ENCODE peak calls at places on chromosome 20, in nine cellular contexts. One of them, this sample, is unnamed.

GRCh38 chr20:39661833-39662232 is 699.7 kb downstream of the DHX35 start:
- DNase-seq in AG04449: peak; percentile 47
- DNase-seq in effector memory CD8-positive, alpha-beta T cell: no peak
- DNase-seq in neural crest cell: no peak
- DNase-seq in left ventricle myocardium inferior: no peak
- DNase-seq in naive thymus-derived CD4-positive, alpha-beta T cell: no peak
- DNase-seq in stimulated activated CD8-positive, alpha-beta memory T cell treated with anti-CD3 and anti-CD28 coated beads, Interleukin-7, amount 100 ng/mL, for 24 hours: no peak
- DNase-seq in Peyer's patch: no peak
- DNase-seq in mesothelial cell of epicardium: no peak
- DNase-seq in this sample: no peak

GRCh38 chr20:24696396-24696795 is 227.0 kb downstream of the SYNDIG1 start:
- DNase-seq in AG04449: no peak
- DNase-seq in effector memory CD8-positive, alpha-beta T cell: no peak
- DNase-seq in neural crest cell: no peak
- DNase-seq in left ventricle myocardium inferior: no peak
- DNase-seq in naive thymus-derived CD4-positive, alpha-beta T cell: no peak
- DNase-seq in stimulated activated CD8-positive, alpha-beta memory T cell treated with anti-CD3 and anti-CD28 coated beads, Interleukin-7, amount 100 ng/mL, for 24 hours: no peak
- DNase-seq in Peyer's patch: no peak
- DNase-seq in mesothelial cell of epicardium: peak; percentile 20
- DNase-seq in this sample: peak; percentile 23

GRCh38 chr20:48841861-48842529 is 14.2 kb upstream of the PREX1 start:
- DNase-seq in AG04449: no peak
- DNase-seq in effector memory CD8-positive, alpha-beta T cell: no peak
- DNase-seq in neural crest cell: no peak
- DNase-seq in left ventricle myocardium inferior: no peak
- DNase-seq in naive thymus-derived CD4-positive, alpha-beta T cell: no peak
- DNase-seq in stimulated activated CD8-positive, alpha-beta memory T cell treated with anti-CD3 and anti-CD28 coated beads, Interleukin-7, amount 100 ng/mL, for 24 hours: no peak
- DNase-seq in Peyer's patch: no peak
- DNase-seq in mesothelial cell of epicardium: no peak
- DNase-seq in this sample: no peak

GRCh38 chr20:64103871-64104666 is 3.3 kb downstream of the NPBWR2 start:
- DNase-seq in AG04449: no peak
- DNase-seq in effector memory CD8-positive, alpha-beta T cell: peak; percentile 1
- DNase-seq in neural crest cell: no peak
- DNase-seq in left ventricle myocardium inferior: peak; percentile 9
- DNase-seq in naive thymus-derived CD4-positive, alpha-beta T cell: no peak
- DNase-seq in stimulated activated CD8-positive, alpha-beta memory T cell treated with anti-CD3 and anti-CD28 coated beads, Interleukin-7, amount 100 ng/mL, for 24 hours: no peak
- DNase-seq in Peyer's patch: no peak
- DNase-seq in mesothelial cell of epicardium: peak; percentile 31
- DNase-seq in this sample: peak; percentile 40

GRCh38 chr20:25272223-25273000 is 24.5 kb downstream of the PYGB start:
- DNase-seq in AG04449: no peak
- DNase-seq in effector memory CD8-positive, alpha-beta T cell: no peak
- DNase-seq in neural crest cell: no peak
- DNase-seq in left ventricle myocardium inferior: peak; percentile 7
- DNase-seq in naive thymus-derived CD4-positive, alpha-beta T cell: no peak
- DNase-seq in stimulated activated CD8-positive, alpha-beta memory T cell treated with anti-CD3 and anti-CD28 coated beads, Interleukin-7, amount 100 ng/mL, for 24 hours: no peak
- DNase-seq in Peyer's patch: peak; percentile 21
- DNase-seq in mesothelial cell of epicardium: no peak
- DNase-seq in this sample: peak; percentile 24

GRCh38 chr20:25457886-25458680 is 50.6 kb downstream of the GINS1 start:
- DNase-seq in AG04449: no peak
- DNase-seq in effector memory CD8-positive, alpha-beta T cell: no peak
- DNase-seq in neural crest cell: no peak
- DNase-seq in left ventricle myocardium inferior: no peak
- DNase-seq in naive thymus-derived CD4-positive, alpha-beta T cell: no peak
- DNase-seq in stimulated activated CD8-positive, alpha-beta memory T cell treated with anti-CD3 and anti-CD28 coated beads, Interleukin-7, amount 100 ng/mL, for 24 hours: no peak
- DNase-seq in Peyer's patch: no peak
- DNase-seq in mesothelial cell of epicardium: no peak
- DNase-seq in this sample: no peak

GRCh38 chr20:8335059-8335458 is 203.0 kb downstream of the PLCB1 start:
- DNase-seq in AG04449: no peak
- DNase-seq in effector memory CD8-positive, alpha-beta T cell: no peak
- DNase-seq in neural crest cell: no peak
- DNase-seq in left ventricle myocardium inferior: no peak
- DNase-seq in naive thymus-derived CD4-positive, alpha-beta T cell: no peak
- DNase-seq in stimulated activated CD8-positive, alpha-beta memory T cell treated with anti-CD3 and anti-CD28 coated beads, Interleukin-7, amount 100 ng/mL, for 24 hours: no peak
- DNase-seq in Peyer's patch: no peak
- DNase-seq in mesothelial cell of epicardium: no peak
- DNase-seq in this sample: no peak

GRCh38 chr20:8156603-8157079 is 24.6 kb downstream of the PLCB1 start:
- DNase-seq in AG04449: no peak
- DNase-seq in effector memory CD8-positive, alpha-beta T cell: no peak
- DNase-seq in neural crest cell: no peak
- DNase-seq in left ventricle myocardium inferior: no peak
- DNase-seq in naive thymus-derived CD4-positive, alpha-beta T cell: no peak
- DNase-seq in stimulated activated CD8-positive, alpha-beta memory T cell treated with anti-CD3 and anti-CD28 coated beads, Interleukin-7, amount 100 ng/mL, for 24 hours: no peak
- DNase-seq in Peyer's patch: no peak
- DNase-seq in mesothelial cell of epicardium: no peak
- DNase-seq in this sample: no peak

GRCh38 chr20:63176448-63177133 is 39.3 kb downstream of the YTHDF1 start:
- DNase-seq in AG04449: no peak
- DNase-seq in effector memory CD8-positive, alpha-beta T cell: no peak
- DNase-seq in neural crest cell: peak; percentile 35
- DNase-seq in left ventricle myocardium inferior: no peak
- DNase-seq in naive thymus-derived CD4-positive, alpha-beta T cell: no peak
- DNase-seq in stimulated activated CD8-positive, alpha-beta memory T cell treated with anti-CD3 and anti-CD28 coated beads, Interleukin-7, amount 100 ng/mL, for 24 hours: no peak
- DNase-seq in Peyer's patch: no peak
- DNase-seq in mesothelial cell of epicardium: no peak
- DNase-seq in this sample: no peak

GRCh38 chr20:4544765-4545164 is 176.9 kb upstream of the PRND start:
- DNase-seq in AG04449: peak; percentile 44
- DNase-seq in effector memory CD8-positive, alpha-beta T cell: no peak
- DNase-seq in neural crest cell: no peak
- DNase-seq in left ventricle myocardium inferior: no peak
- DNase-seq in naive thymus-derived CD4-positive, alpha-beta T cell: no peak
- DNase-seq in stimulated activated CD8-positive, alpha-beta memory T cell treated with anti-CD3 and anti-CD28 coated beads, Interleukin-7, amount 100 ng/mL, for 24 hours: no peak
- DNase-seq in Peyer's patch: no peak
- DNase-seq in mesothelial cell of epicardium: no peak
- DNase-seq in this sample: no peak

GRCh38 chr20:41436679-41437078 is 70.1 kb upstream of the EMILIN3 start:
- DNase-seq in AG04449: peak; percentile 82
- DNase-seq in effector memory CD8-positive, alpha-beta T cell: no peak
- DNase-seq in neural crest cell: no peak
- DNase-seq in left ventricle myocardium inferior: no peak
- DNase-seq in naive thymus-derived CD4-positive, alpha-beta T cell: peak; percentile 53
- DNase-seq in stimulated activated CD8-positive, alpha-beta memory T cell treated with anti-CD3 and anti-CD28 coated beads, Interleukin-7, amount 100 ng/mL, for 24 hours: no peak
- DNase-seq in Peyer's patch: no peak
- DNase-seq in mesothelial cell of epicardium: no peak
- DNase-seq in this sample: no peak

GRCh38 chr20:19976595-19977372 is 40.4 kb upstream of the NAA20 start:
- DNase-seq in AG04449: no peak
- DNase-seq in effector memory CD8-positive, alpha-beta T cell: no peak
- DNase-seq in neural crest cell: peak; percentile 25
- DNase-seq in left ventricle myocardium inferior: peak; percentile 70
- DNase-seq in naive thymus-derived CD4-positive, alpha-beta T cell: no peak
- DNase-seq in stimulated activated CD8-positive, alpha-beta memory T cell treated with anti-CD3 and anti-CD28 coated beads, Interleukin-7, amount 100 ng/mL, for 24 hours: no peak
- DNase-seq in Peyer's patch: no peak
- DNase-seq in mesothelial cell of epicardium: no peak
- DNase-seq in this sample: no peak

GRCh38 chr20:57260065-57260958 is 6.1 kb downstream of the BMP7 start:
- DNase-seq in AG04449: no peak
- DNase-seq in effector memory CD8-positive, alpha-beta T cell: no peak
- DNase-seq in neural crest cell: no peak
- DNase-seq in left ventricle myocardium inferior: no peak
- DNase-seq in naive thymus-derived CD4-positive, alpha-beta T cell: no peak
- DNase-seq in stimulated activated CD8-positive, alpha-beta memory T cell treated with anti-CD3 and anti-CD28 coated beads, Interleukin-7, amount 100 ng/mL, for 24 hours: no peak
- DNase-seq in Peyer's patch: no peak
- DNase-seq in mesothelial cell of epicardium: no peak
- DNase-seq in this sample: no peak

GRCh38 chr20:13455713-13456112 is 183.0 kb downstream of the TASP1 start:
- DNase-seq in AG04449: no peak
- DNase-seq in effector memory CD8-positive, alpha-beta T cell: no peak
- DNase-seq in neural crest cell: no peak
- DNase-seq in left ventricle myocardium inferior: no peak
- DNase-seq in naive thymus-derived CD4-positive, alpha-beta T cell: no peak
- DNase-seq in stimulated activated CD8-positive, alpha-beta memory T cell treated with anti-CD3 and anti-CD28 coated beads, Interleukin-7, amount 100 ng/mL, for 24 hours: no peak
- DNase-seq in Peyer's patch: no peak
- DNase-seq in mesothelial cell of epicardium: no peak
- DNase-seq in this sample: peak; percentile 86

GRCh38 chr20:59073582-59073981 is 31.0 kb upstream of the PRELID3B start:
- DNase-seq in AG04449: no peak
- DNase-seq in effector memory CD8-positive, alpha-beta T cell: no peak
- DNase-seq in neural crest cell: no peak
- DNase-seq in left ventricle myocardium inferior: no peak
- DNase-seq in naive thymus-derived CD4-positive, alpha-beta T cell: no peak
- DNase-seq in stimulated activated CD8-positive, alpha-beta memory T cell treated with anti-CD3 and anti-CD28 coated beads, Interleukin-7, amount 100 ng/mL, for 24 hours: no peak
- DNase-seq in Peyer's patch: no peak
- DNase-seq in mesothelial cell of epicardium: no peak
- DNase-seq in this sample: no peak

GRCh38 chr20:1465470-1466210 is 1.0 kb downstream of the NSFL1C start:
- DNase-seq in AG04449: no peak
- DNase-seq in effector memory CD8-positive, alpha-beta T cell: no peak
- DNase-seq in neural crest cell: no peak
- DNase-seq in left ventricle myocardium inferior: no peak
- DNase-seq in naive thymus-derived CD4-positive, alpha-beta T cell: no peak
- DNase-seq in stimulated activated CD8-positive, alpha-beta memory T cell treated with anti-CD3 and anti-CD28 coated beads, Interleukin-7, amount 100 ng/mL, for 24 hours: no peak
- DNase-seq in Peyer's patch: no peak
- DNase-seq in mesothelial cell of epicardium: no peak
- DNase-seq in this sample: no peak

GRCh38 chr20:32232487-32232886 is 24.8 kb downstream of the POFUT1 start:
- DNase-seq in AG04449: no peak
- DNase-seq in effector memory CD8-positive, alpha-beta T cell: no peak
- DNase-seq in neural crest cell: no peak
- DNase-seq in left ventricle myocardium inferior: no peak
- DNase-seq in naive thymus-derived CD4-positive, alpha-beta T cell: no peak
- DNase-seq in stimulated activated CD8-positive, alpha-beta memory T cell treated with anti-CD3 and anti-CD28 coated beads, Interleukin-7, amount 100 ng/mL, for 24 hours: no peak
- DNase-seq in Peyer's patch: no peak
- DNase-seq in mesothelial cell of epicardium: no peak
- DNase-seq in this sample: no peak

GRCh38 chr20:41726727-41727126 is 108.5 kb upstream of the CHD6 start:
- DNase-seq in AG04449: no peak
- DNase-seq in effector memory CD8-positive, alpha-beta T cell: no peak
- DNase-seq in neural crest cell: no peak
- DNase-seq in left ventricle myocardium inferior: no peak
- DNase-seq in naive thymus-derived CD4-positive, alpha-beta T cell: no peak
- DNase-seq in stimulated activated CD8-positive, alpha-beta memory T cell treated with anti-CD3 and anti-CD28 coated beads, Interleukin-7, amount 100 ng/mL, for 24 hours: no peak
- DNase-seq in Peyer's patch: no peak
- DNase-seq in mesothelial cell of epicardium: no peak
- DNase-seq in this sample: no peak

GRCh38 chr20:20102163-20102562 is 49.8 kb downstream of the CFAP61 start:
- DNase-seq in AG04449: no peak
- DNase-seq in effector memory CD8-positive, alpha-beta T cell: no peak
- DNase-seq in neural crest cell: no peak
- DNase-seq in left ventricle myocardium inferior: no peak
- DNase-seq in naive thymus-derived CD4-positive, alpha-beta T cell: no peak
- DNase-seq in stimulated activated CD8-positive, alpha-beta memory T cell treated with anti-CD3 and anti-CD28 coated beads, Interleukin-7, amount 100 ng/mL, for 24 hours: no peak
- DNase-seq in Peyer's patch: no peak
- DNase-seq in mesothelial cell of epicardium: no peak
- DNase-seq in this sample: no peak

GRCh38 chr20:46581386-46581785 is 30.9 kb upstream of the OCSTAMP start:
- DNase-seq in AG04449: no peak
- DNase-seq in effector memory CD8-positive, alpha-beta T cell: no peak
- DNase-seq in neural crest cell: no peak
- DNase-seq in left ventricle myocardium inferior: no peak
- DNase-seq in naive thymus-derived CD4-positive, alpha-beta T cell: no peak
- DNase-seq in stimulated activated CD8-positive, alpha-beta memory T cell treated with anti-CD3 and anti-CD28 coated beads, Interleukin-7, amount 100 ng/mL, for 24 hours: no peak
- DNase-seq in Peyer's patch: no peak
- DNase-seq in mesothelial cell of epicardium: no peak
- DNase-seq in this sample: no peak

GRCh38 chr20:40591104-40591503 is 97.9 kb downstream of the MAFB start:
- DNase-seq in AG04449: no peak
- DNase-seq in effector memory CD8-positive, alpha-beta T cell: no peak
- DNase-seq in neural crest cell: no peak
- DNase-seq in left ventricle myocardium inferior: no peak
- DNase-seq in naive thymus-derived CD4-positive, alpha-beta T cell: no peak
- DNase-seq in stimulated activated CD8-positive, alpha-beta memory T cell treated with anti-CD3 and anti-CD28 coated beads, Interleukin-7, amount 100 ng/mL, for 24 hours: no peak
- DNase-seq in Peyer's patch: no peak
- DNase-seq in mesothelial cell of epicardium: no peak
- DNase-seq in this sample: no peak